ENCODE peak calls at places on chromosomes 5 and 9, in four cellular contexts. Z is KBM-7; V is NT2/D1; U is effector CD8-positive, alpha-beta T cell. J is an unnamed sample.

GRCh38 chr5:132215329-132215728 is 12.3 kb downstream of the P4HA2 start:
- DNase-seq in Z (no peak), V (no peak), U (no peak), J (no peak)

GRCh38 chr9:82148849-82149544 is 160.4 kb downstream of the SPATA31D1 start:
- DNase-seq in U (no peak), Z (no peak), V (no peak), J (no peak)

GRCh38 chr5:154133591-154133990 is 56.9 kb upstream of the GALNT10 start:
- DNase-seq in V (no peak), U (no peak), Z (no peak), J (no peak)

GRCh38 chr5:136137497-136138220 is 5.0 kb downstream of the SMAD5 start:
- DNase-seq in U (no peak), Z (no peak), V (no peak), J (no peak)

GRCh38 chr5:163730206-163730782 is 224.9 kb downstream of the MAT2B start:
- DNase-seq in V (no peak), Z (no peak), U (no peak), J (no peak)

GRCh38 chr9:106958955-106959657 is 96.1 kb downstream of the ZNF462 start:
- DNase-seq in Z (no peak), V (no peak), U (no peak), J (no peak)

GRCh38 chr5:1052641-1053390 is 44.2 kb downstream of the NKD2 start:
- DNase-seq in U (no peak), V (no peak), Z (no peak), J (no peak)

GRCh38 chr5:51203598-51203997 is 179.7 kb upstream of the ISL1 start:
- DNase-seq in Z (no peak), V (no peak), U (no peak), J (no peak)

GRCh38 chr9:27086818-27087680 is 22.0 kb upstream of the TEK start:
- DNase-seq in Z (no peak), U (no peak), V (no peak), J (no peak)

GRCh38 chr9:96048116-96048953 is 172.8 kb downstream of the ERCC6L2 start:
- DNase-seq in V (peak), U (peak), Z (no peak), J (no peak)

GRCh38 chr9:23044549-23044948 is 597.9 kb downstream of the DMRTA1 start:
- DNase-seq in U (no peak), Z (no peak), V (no peak), J (no peak)

GRCh38 chr9:18595597-18595996 is 121.6 kb downstream of the ADAMTSL1 start:
- DNase-seq in V (no peak), U (no peak), Z (no peak), J (no peak)

GRCh38 chr9:134571326-134571871 is 70.2 kb upstream of the COL5A1 start:
- DNase-seq in U (no peak), Z (no peak), V (no peak), J (peak)

GRCh38 chr5:146878471-146879172 is at the start of gene PPP2R2B:
- DNase-seq in Z (no peak), U (peak), V (no peak), J (no peak)

GRCh38 chr9:131787838-131788237 is 48.0 kb upstream of the RAPGEF1 start:
- DNase-seq in Z (no peak), U (no peak), V (no peak), J (no peak)

GRCh38 chr9:34876096-34876495 is 82.0 kb upstream of the PHF24 start:
- DNase-seq in U (no peak), Z (no peak), V (no peak), J (no peak)

GRCh38 chr5:113359419-113359818 is 75.4 kb downstream of the TSSK1B start:
- DNase-seq in Z (no peak), V (no peak), U (no peak), J (no peak)

GRCh38 chr5:173969167-173970049 is 19.6 kb upstream of the C5orf47 start:
- DNase-seq in U (no peak), Z (no peak), V (no peak), J (no peak)

GRCh38 chr5:107705390-107706014 is 34.8 kb upstream of the EFNA5 start:
- DNase-seq in U (no peak), V (no peak), Z (no peak), J (no peak)

GRCh38 chr5:42595597-42595996 is 161.0 kb upstream of the CCDC152 start:
- DNase-seq in Z (no peak), U (no peak), V (no peak), J (no peak)

GRCh38 chr9:89621676-89622075 is 16.9 kb downstream of the GADD45G start:
- DNase-seq in U (no peak), V (no peak), Z (no peak), J (no peak)

GRCh38 chr9:32161720-32162119 is 222.7 kb upstream of the ACO1 start:
- DNase-seq in U (no peak), Z (no peak), V (no peak), J (no peak)

GRCh38 chr9:35914307-35914807 is 5.1 kb downstream of the SPAAR start:
- DNase-seq in U (no peak), V (no peak), Z (peak), J (no peak)

GRCh38 chr9:26261503-26262330 is 583.5 kb upstream of the TUSC1 start:
- DNase-seq in Z (no peak), V (no peak), U (no peak), J (no peak)

GRCh38 chr5:81247441-81247972 is 14.4 kb downstream of the CKMT2 start:
- DNase-seq in U (no peak), Z (no peak), V (no peak), J (no peak)

GRCh38 chr5:116229131-116229530 is 144.3 kb downstream of the COMMD10 start:
- DNase-seq in Z (no peak), V (no peak), U (no peak), J (no peak)

GRCh38 chr5:173618927-173619519 is 2.6 kb upstream of the BOD1 start:
- DNase-seq in U (peak), V (peak), Z (peak), J (no peak)

GRCh38 chr9:111945216-111945615 is 48.6 kb downstream of the UGCG start:
- DNase-seq in V (no peak), Z (no peak), U (no peak), J (no peak)

GRCh38 chr9:76353280-76353679 is 40.9 kb downstream of the RFK start:
- DNase-seq in U (no peak), V (no peak), Z (peak), J (no peak)